ENCODE peak calls at places on chromosomes 3 and 15, in nine cellular contexts. U, S, R, G, N, P, Y, H and I are unnamed samples.

GRCh38 chr15:85673326-85673725 is 121.4 kb downstream of the KLHL25 start:
- DNase-seq in N (no peak), R (no peak), S (no peak), U (no peak), P (no peak), G (no peak), H (no peak), Y (no peak), I (no peak)

GRCh38 chr15:81785181-81785580 is 260.6 kb downstream of the MEX3B start:
- DNase-seq in N (no peak), Y (peak), H (no peak), G (no peak), U (no peak), R (no peak), P (no peak), S (no peak), I (no peak)

GRCh38 chr3:127035672-127036071 is 52.8 kb downstream of the PLXNA1 start:
- DNase-seq in H (no peak), R (no peak), U (peak), Y (no peak), N (no peak), G (peak), P (peak), S (no peak), I (no peak)

GRCh38 chr15:69410290-69410874 is 3.8 kb upstream of the KIF23 start:
- DNase-seq in U (peak), N (no peak), H (peak), R (no peak), Y (peak), S (peak), P (peak), G (no peak), I (no peak)

GRCh38 chr3:61563614-61564404 is 2.4 kb downstream of the PTPRG start:
- DNase-seq in U (no peak), R (no peak), S (no peak), H (no peak), P (no peak), N (no peak), Y (peak), G (no peak), I (peak)

GRCh38 chr15:64842986-64843561 is 1.4 kb downstream of the PLEKHO2 start:
- DNase-seq in H (no peak), N (no peak), Y (no peak), P (peak), S (peak), U (no peak), G (peak), R (no peak), I (no peak)

GRCh38 chr3:106010829-106011228 is 142.0 kb upstream of the CBLB start:
- DNase-seq in S (no peak), U (no peak), Y (no peak), G (no peak), H (no peak), R (no peak), P (no peak), N (no peak), I (no peak)

GRCh38 chr3:196108075-196108743 is 26.3 kb upstream of the TFRC start:
- DNase-seq in H (no peak), S (no peak), U (no peak), N (no peak), Y (peak), R (no peak), G (no peak), P (no peak), I (peak)

GRCh38 chr3:197183582-197183981 is 114.8 kb downstream of the DLG1 start:
- DNase-seq in H (peak), N (no peak), S (no peak), Y (peak), R (no peak), U (no peak), P (no peak), G (no peak), I (no peak)